ENCODE peak calls at places on chromosomes 13 and 19, in four cellular contexts. Q, G, W and F are unnamed samples.
A peak's percentile ranks its signal among the peaks of the same experiment; 100 is the strongest.

GRCh38 chr19:30685601-30686000 is 313.4 kb downstream of the ZNF536 start:
- DNase-seq in Q (no peak), G (no peak), W (no peak), F (no peak)

GRCh38 chr13:32086366-32086765 is 54.8 kb downstream of the FRY start:
- DNase-seq in Q (no peak), G (no peak), W (no peak), F (no peak)

GRCh38 chr13:35478384-35479222 is 2.1 kb upstream of the MAB21L1 start:
- DNase-seq in Q (no peak), G (no peak), W (no peak), F (no peak)

GRCh38 chr19:30006206-30006605 is 64.2 kb downstream of the URI1 start:
- DNase-seq in Q (no peak), G (no peak), W (no peak), F (no peak)

GRCh38 chr13:78827471-78827870 is 168.5 kb upstream of the OBI1 start:
- DNase-seq in Q (no peak), G (no peak), W (no peak), F (no peak)

GRCh38 chr19:5052515-5052914 is 83.6 kb downstream of the KDM4B start:
- DNase-seq in Q (no peak), G (no peak), W (no peak), F (no peak)

GRCh38 chr13:26446751-26447150 is 110.7 kb upstream of the WASF3 start:
- DNase-seq in Q (no peak), G (no peak), W (no peak), F (no peak)

GRCh38 chr19:5358173-5358800 is 17.7 kb upstream of the PTPRS start:
- DNase-seq in Q (no peak), G (no peak), W (no peak), F (no peak)

GRCh38 chr13:99345345-99345744 is 38.1 kb upstream of the GPR183 start:
- DNase-seq in Q (no peak), G (no peak), W (no peak), F (no peak)

GRCh38 chr13:45775401-45775963 is 73.4 kb downstream of the CBY2 start:
- DNase-seq in Q (no peak), G (no peak), W (no peak), F (no peak)

GRCh38 chr19:50358483-50359431 is 6.7 kb downstream of the NAPSA start:
- DNase-seq in Q (peak; percentile 77), G (peak; percentile 69), W (no peak), F (peak; percentile 64)

GRCh38 chr19:36837902-36838783 is at the start of gene ZNF790:
- DNase-seq in Q (peak; percentile 85), G (peak; percentile 91), W (peak; percentile 89), F (peak; percentile 78)

GRCh38 chr13:32940601-32941000 is 75.6 kb upstream of the KL start:
- DNase-seq in Q (peak; percentile 22), G (no peak), W (no peak), F (no peak)

GRCh38 chr19:13899393-13899792 is 6.5 kb downstream of the BRME1 start:
- DNase-seq in Q (no peak), G (no peak), W (no peak), F (no peak)

GRCh38 chr19:56508282-56508778 is 675 bp downstream of the ZNF471 start:
- DNase-seq in Q (no peak), G (no peak), W (no peak), F (no peak)

GRCh38 chr13:100323937-100324336 is 235.0 kb downstream of the PCCA start:
- DNase-seq in Q (no peak), G (no peak), W (no peak), F (no peak)

GRCh38 chr19:1130801-1131717 is 27.3 kb downstream of the GPX4 start:
- DNase-seq in Q (no peak), G (no peak), W (peak; percentile 29), F (peak; percentile 30)

GRCh38 chr13:66657165-66657895 is 572.8 kb downstream of the PCDH9 start:
- DNase-seq in Q (peak; percentile 52), G (peak; percentile 39), W (peak; percentile 25), F (no peak)

GRCh38 chr19:1503089-1503924 is 9.5 kb downstream of the ADAMTSL5 start:
- DNase-seq in Q (peak; percentile 43), G (no peak), W (no peak), F (no peak)

GRCh38 chr13:114318624-114319023 is 4.3 kb downstream of the CHAMP1 start:
- DNase-seq in Q (no peak), G (no peak), W (no peak), F (no peak)

GRCh38 chr13:36862002-36862706 is 43.1 kb downstream of the RFXAP start:
- DNase-seq in Q (no peak), G (no peak), W (no peak), F (no peak)

GRCh38 chr13:67150608-67151007 is 79.5 kb downstream of the PCDH9 start:
- DNase-seq in Q (no peak), G (no peak), W (no peak), F (no peak)

GRCh38 chr19:28213476-28214082 is 999.4 kb downstream of the UQCRFS1 start:
- DNase-seq in Q (no peak), G (no peak), W (no peak), F (no peak)

GRCh38 chr13:106685142-106685541 is 117.2 kb upstream of the ARGLU1 start:
- DNase-seq in Q (no peak), G (no peak), W (no peak), F (no peak)

GRCh38 chr13:106683179-106683578 is 115.2 kb upstream of the ARGLU1 start:
- DNase-seq in Q (no peak), G (no peak), W (no peak), F (no peak)

GRCh38 chr13:106683918-106684317 is 116.0 kb upstream of the ARGLU1 start:
- DNase-seq in Q (no peak), G (no peak), W (no peak), F (no peak)

GRCh38 chr13:106678646-106679045 is 110.7 kb upstream of the ARGLU1 start:
- DNase-seq in Q (no peak), G (no peak), W (no peak), F (no peak)

DNA sequence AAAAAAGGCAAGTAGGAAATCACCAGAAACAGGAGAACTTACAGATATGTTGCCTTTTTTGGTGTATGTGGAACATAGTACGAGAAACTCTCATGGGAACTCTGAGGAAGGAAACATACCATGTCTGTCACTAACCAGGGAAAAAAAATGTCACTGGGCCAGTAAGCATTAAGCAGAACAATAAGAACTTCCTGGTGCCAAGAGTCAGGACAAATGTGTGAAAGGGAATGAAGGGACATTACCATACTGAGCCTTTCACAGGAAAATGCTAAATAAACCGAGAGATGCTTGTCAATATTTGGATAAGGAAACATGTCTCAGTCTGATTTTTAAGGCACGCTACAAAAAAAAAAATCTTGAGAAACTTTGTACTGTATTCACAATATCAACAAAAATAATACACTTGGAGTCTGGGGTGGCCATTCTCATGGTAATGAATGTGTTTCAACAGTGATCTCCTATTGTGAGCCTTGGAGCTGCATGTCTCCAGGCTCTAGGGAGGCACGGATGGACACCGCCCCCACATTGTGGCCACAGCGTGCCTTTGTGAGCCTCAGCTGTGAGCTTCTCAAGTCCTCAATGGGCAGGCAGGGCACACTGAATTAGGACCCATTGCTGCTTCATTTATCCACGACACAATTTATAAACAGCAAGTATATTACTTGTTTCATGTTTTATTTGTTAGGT is 113.0 kb upstream of the ARGLU1 start:
- DNase-seq in Q (no peak), G (no peak), W (no peak), F (no peak)
- H3K4me3 ChIP-seq in Q (no peak overlapping the region), G (no peak overlapping the region), W (no peak overlapping the region), F (no peak overlapping the region)

GRCh38 chr19:42254850-42255765 is at the start of gene ERF:
- DNase-seq in Q (peak; percentile 95), G (peak; percentile 94), W (peak; percentile 94), F (peak; percentile 91)
- H3K4me3 ChIP-seq in Q (peak within 1 kb of the TSS; percentile 61), G (peak within 1 kb of the TSS; percentile 100), W (peak within 1 kb of the TSS; percentile 97), F (peak within 1 kb of the TSS; percentile 98)

GRCh38 chr19:17026041-17026658 is 460 bp downstream of the CPAMD8 start:
- DNase-seq in Q (no peak), G (peak; percentile 61), W (no peak), F (no peak)
- H3K4me3 ChIP-seq in Q (no peak overlapping the region), G (peak overlapping the region; percentile 42), W (peak overlapping the region; percentile 22), F (peak overlapping the region; percentile 44)

GRCh38 chr19:58367698-58368454 is 5.3 kb upstream of the ZNF497 start:
- DNase-seq in Q (no peak), G (no peak), W (no peak), F (no peak)
- H3K4me3 ChIP-seq in Q (no peak overlapping the region), G (no peak overlapping the region), W (no peak overlapping the region), F (no peak overlapping the region)

GRCh38 chr13:76762731-76763130 is 123.5 kb downstream of the KCTD12 start:
- DNase-seq in Q (no peak), G (no peak), W (no peak), F (no peak)

GRCh38 chr13:76764916-76765315 is 121.3 kb downstream of the KCTD12 start:
- DNase-seq in Q (no peak), G (no peak), W (no peak), F (no peak)

GRCh38 chr13:76759877-76760276 is 126.3 kb downstream of the KCTD12 start:
- DNase-seq in Q (no peak), G (no peak), W (no peak), F (no peak)

GRCh38 chr13:76769238-76769859 is 116.9 kb downstream of the KCTD12 start:
- DNase-seq in Q (no peak), G (no peak), W (no peak), F (no peak)

GRCh38 chr13:76764429-76764828 is 121.8 kb downstream of the KCTD12 start:
- DNase-seq in Q (peak; percentile 22), G (peak; percentile 75), W (peak; percentile 80), F (no peak)
- H3K4me3 ChIP-seq in Q (no peak overlapping the region), G (no peak overlapping the region), W (no peak overlapping the region), F (no peak overlapping the region)

GRCh38 chr19:35039881-35040456 is 1.6 kb upstream of the HPN start:
- DNase-seq in Q (no peak), G (no peak), W (no peak), F (no peak)
- H3K4me3 ChIP-seq in Q (no peak overlapping the region), G (peak overlapping the region; percentile 28), W (no peak overlapping the region), F (peak overlapping the region; percentile 53)

GRCh38 chr19:55087542-55087935 is 11.9 kb downstream of the EPS8L1 start:
- DNase-seq in Q (no peak), G (no peak), W (no peak), F (no peak)

GRCh38 chr19:55088543-55089265 is 13.0 kb downstream of the EPS8L1 start:
- DNase-seq in Q (peak; percentile 71), G (no peak), W (peak; percentile 68), F (peak; percentile 48)

GRCh38 chr19:55088021-55088451 is 12.4 kb downstream of the EPS8L1 start:
- DNase-seq in Q (no peak), G (no peak), W (no peak), F (no peak)

GRCh38 chr19:55085923-55086715 is 10.4 kb downstream of the EPS8L1 start:
- DNase-seq in Q (peak; percentile 9), G (no peak), W (no peak), F (no peak)

DNA sequence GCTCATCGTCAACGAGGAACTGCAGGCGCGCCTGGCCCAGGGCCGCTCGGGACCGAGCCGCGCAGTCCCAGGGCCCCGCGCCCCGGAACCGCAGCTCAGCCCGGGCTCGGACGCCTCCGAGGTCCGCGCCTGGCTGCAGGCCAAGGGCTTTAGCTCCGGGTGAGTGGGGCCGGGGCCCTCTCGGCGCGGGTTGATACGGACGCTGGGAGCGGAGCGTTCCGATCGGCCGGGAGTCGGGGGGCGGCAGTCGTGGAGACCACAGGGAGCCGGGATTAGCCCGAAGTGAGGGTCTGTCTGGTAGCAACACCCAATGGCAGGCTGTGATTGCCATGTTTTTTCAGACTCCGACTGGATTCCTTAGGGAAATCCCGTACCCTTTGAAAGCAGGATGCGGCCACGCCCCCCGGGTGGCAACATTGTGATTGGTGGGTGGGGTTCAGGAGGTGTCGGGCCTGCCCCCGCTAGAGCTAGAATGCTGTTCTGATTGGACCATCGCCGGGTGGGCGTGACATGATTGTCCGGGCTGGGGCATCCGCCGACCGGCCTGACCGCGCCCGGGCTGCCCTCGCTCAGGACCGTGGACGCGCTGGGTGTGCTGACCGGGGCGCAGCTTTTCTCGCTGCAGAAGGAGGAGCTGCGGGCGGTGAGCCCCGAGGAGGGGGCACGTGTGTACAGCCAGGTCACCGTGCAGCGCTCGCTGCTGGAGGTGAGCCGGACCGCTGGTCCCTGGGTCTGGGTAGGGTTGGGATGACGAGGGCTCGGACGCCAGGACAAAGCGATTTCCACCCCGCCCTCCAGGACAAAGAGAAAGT is 11.3 kb downstream of the EPS8L1 start:
- DNase-seq in Q (peak; percentile 77), G (peak; percentile 90), W (peak; percentile 94), F (peak; percentile 36)
- H3K4me3 ChIP-seq in Q (no peak overlapping the region), G (peak overlapping the region; percentile 35), W (peak overlapping the region; percentile 43), F (peak overlapping the region; percentile 22)